ENCODE peak calls at places on chromosomes 7 and 10, in nine cellular contexts. R is choroid plexus epithelial cell, O is astrocyte of the cerebellum, P is adrenal gland, L is bronchial epithelial cell, U is AG10803, I is lower lobe of right lung, T is mesothelial cell of epicardium, V is astrocyte. W is an unnamed sample.

GRCh38 chr7:42285383-42285824 is 48.4 kb upstream of the GLI3 start:
- DNase-seq in R (peak), O (no peak), P (no peak), L (no peak), U (no peak), I (no peak), T (no peak), V (peak), W (no peak)

GRCh38 chr7:68449099-68449498 is 1149.2 kb upstream of the AUTS2 start:
- DNase-seq in R (no peak), O (no peak), P (no peak), L (no peak), U (no peak), I (no peak), T (no peak), V (no peak), W (no peak)

GRCh38 chr7:38318803-38319416 is 45.5 kb upstream of the TARP start:
- DNase-seq in R (peak), O (peak), P (peak), L (peak), U (peak), I (no peak), T (no peak), V (peak), W (no peak)

GRCh38 chr7:130669051-130669700 is 628 bp upstream of the COPG2 start:
- DNase-seq in R (peak), O (no peak), P (no peak), L (peak), U (peak), I (no peak), T (peak), V (no peak), W (no peak)

GRCh38 chr7:80922254-80923049 is 3.6 kb upstream of the SEMA3C start:
- DNase-seq in R (no peak), O (no peak), P (no peak), L (peak), U (no peak), I (no peak), T (no peak), V (no peak), W (no peak)

GRCh38 chr10:31061941-31062340 is 30.3 kb upstream of the ZNF438 start:
- DNase-seq in R (no peak), O (no peak), P (no peak), L (no peak), U (no peak), I (no peak), T (no peak), V (no peak), W (no peak)

GRCh38 chr10:43196981-43197833 is 59.0 kb downstream of the CSGALNACT2 start:
- DNase-seq in R (no peak), O (no peak), P (peak), L (no peak), U (no peak), I (peak), T (peak), V (no peak), W (no peak)

GRCh38 chr10:80204801-80205477 is 398 bp downstream of the ANXA11 start:
- DNase-seq in R (no peak), O (no peak), P (no peak), L (no peak), U (no peak), I (peak), T (no peak), V (peak), W (peak)

GRCh38 chr7:151068069-151068773 is 8.8 kb downstream of the SLC4A2 start:
- DNase-seq in R (peak), O (peak), P (no peak), L (no peak), U (peak), I (no peak), T (no peak), V (peak), W (no peak)

GRCh38 chr10:103555321-103555649 is 61.8 kb downstream of the NEURL1 start:
- DNase-seq in R (no peak), O (no peak), P (no peak), L (no peak), U (no peak), I (no peak), T (no peak), V (no peak), W (no peak)

GRCh38 chr7:156640949-156641485 is 443 bp downstream of the RNF32 start:
- DNase-seq in R (peak), O (no peak), P (peak), L (peak), U (peak), I (peak), T (no peak), V (peak), W (no peak)

GRCh38 chr7:122311719-122312118 is 7.2 kb upstream of the FEZF1 start:
- DNase-seq in R (no peak), O (no peak), P (no peak), L (no peak), U (no peak), I (no peak), T (no peak), V (no peak), W (no peak)

GRCh38 chr10:98168147-98168546 is 33.7 kb downstream of the R3HCC1L start:
- DNase-seq in R (no peak), O (no peak), P (no peak), L (no peak), U (no peak), I (no peak), T (no peak), V (no peak), W (no peak)

GRCh38 chr7:104548861-104549260 is 220.5 kb downstream of the LHFPL3 start:
- DNase-seq in R (no peak), O (no peak), P (no peak), L (peak), U (no peak), I (no peak), T (no peak), V (no peak), W (no peak)

GRCh38 chr7:92934096-92934495 is 97.7 kb upstream of the CDK6 start:
- DNase-seq in R (no peak), O (no peak), P (no peak), L (peak), U (no peak), I (no peak), T (no peak), V (no peak), W (no peak)

GRCh38 chr10:76034236-76035009 is 603.0 kb downstream of the LRMDA start:
- DNase-seq in R (no peak), O (no peak), P (no peak), L (no peak), U (no peak), I (no peak), T (no peak), V (no peak), W (no peak)

GRCh38 chr7:131581241-131582157 is 25.1 kb upstream of the PODXL start:
- DNase-seq in R (no peak), O (no peak), P (peak), L (no peak), U (peak), I (peak), T (no peak), V (no peak), W (no peak)

GRCh38 chr7:7884855-7885254 is 83.7 kb upstream of the GLCCI1 start:
- DNase-seq in R (peak), O (peak), P (no peak), L (peak), U (peak), I (no peak), T (no peak), V (peak), W (no peak)

GRCh38 chr10:97190452-97190851 is 4.7 kb upstream of the SLIT1 start:
- DNase-seq in R (no peak), O (no peak), P (no peak), L (no peak), U (no peak), I (no peak), T (no peak), V (no peak), W (no peak)

GRCh38 chr7:116324582-116324981 is 114.2 kb downstream of the TES start:
- DNase-seq in R (no peak), O (no peak), P (no peak), L (peak), U (no peak), I (no peak), T (no peak), V (no peak), W (no peak)

GRCh38 chr10:26725837-26726727 is 28.6 kb downstream of the PDSS1 start:
- DNase-seq in R (peak), O (peak), P (peak), L (peak), U (peak), I (peak), T (peak), V (peak), W (peak)

GRCh38 chr10:5538892-5539651 is 14.3 kb downstream of the CALML3 start:
- DNase-seq in R (no peak), O (no peak), P (no peak), L (peak), U (no peak), I (peak), T (peak), V (no peak), W (no peak)

GRCh38 chr10:117462816-117463544 is 79.6 kb upstream of the EMX2 start:
- DNase-seq in R (no peak), O (no peak), P (no peak), L (no peak), U (no peak), I (no peak), T (no peak), V (no peak), W (no peak)

GRCh38 chr7:138863931-138864330 is 65.9 kb upstream of the ATP6V0A4 start:
- DNase-seq in R (no peak), O (no peak), P (peak), L (no peak), U (no peak), I (no peak), T (no peak), V (no peak), W (no peak)

GRCh38 chr10:35876248-35876647 is 234.2 kb upstream of the FZD8 start:
- DNase-seq in R (peak), O (no peak), P (no peak), L (peak), U (peak), I (no peak), T (no peak), V (peak), W (no peak)

GRCh38 chr10:3977761-3978160 is 192.8 kb upstream of the KLF6 start:
- DNase-seq in R (no peak), O (no peak), P (no peak), L (no peak), U (no peak), I (no peak), T (no peak), V (no peak), W (no peak)

GRCh38 chr7:135247746-135248471 is 14.3 kb downstream of the STRA8 start:
- DNase-seq in R (no peak), O (no peak), P (no peak), L (no peak), U (no peak), I (no peak), T (no peak), V (no peak), W (no peak)
- TF ChIP-seq CTCF in R (no peak), O (no peak), P (no peak), L (no peak), U (no peak), I (no peak), T (no peak), V (no peak), W (no peak)

GRCh38 chr10:130341325-130341724 is 205.1 kb downstream of the GLRX3 start:
- DNase-seq in R (no peak), O (no peak), P (peak), L (no peak), U (no peak), I (no peak), T (no peak), V (no peak), W (peak)
- TF ChIP-seq CTCF in R (peak), O (no peak), P (peak), L (no peak), U (no peak), I (peak), T (peak), V (no peak), W (peak)

GRCh38 chr7:20402297-20403230 is 71.9 kb downstream of the ITGB8 start:
- DNase-seq in R (peak), O (no peak), P (no peak), L (peak), U (peak), I (no peak), T (no peak), V (no peak), W (no peak)
- TF ChIP-seq CTCF in R (peak), O (peak), P (peak), L (peak), U (peak), I (peak), T (peak), V (peak), W (peak)

GRCh38 chr7:10708447-10708846 is 265.2 kb upstream of the PHF14 start:
- DNase-seq in R (no peak), O (no peak), P (peak), L (peak), U (no peak), I (no peak), T (no peak), V (no peak), W (peak)
- TF ChIP-seq CTCF in R (no peak), O (peak), P (no peak), L (peak), U (no peak), I (no peak), T (no peak), V (no peak), W (peak)

GRCh38 chr7:106283831-106284515 is 810 bp downstream of the NAMPT start:
- DNase-seq in R (peak), O (no peak), P (peak), L (peak), U (peak), I (peak), T (peak), V (peak), W (peak)
- TF ChIP-seq CTCF in R (no peak), O (no peak), P (no peak), L (no peak), U (no peak), I (no peak), T (no peak), V (no peak), W (no peak)

GRCh38 chr10:68340358-68341080 is 7.8 kb upstream of the PBLD start:
- DNase-seq in R (no peak), O (no peak), P (no peak), L (no peak), U (no peak), I (no peak), T (no peak), V (no peak), W (no peak)

GRCh38 chr10:68346774-68347173 is 14.0 kb upstream of the PBLD start:
- DNase-seq in R (no peak), O (no peak), P (no peak), L (no peak), U (no peak), I (no peak), T (no peak), V (no peak), W (no peak)

GRCh38 chr10:68342909-68343516 is 10.3 kb upstream of the PBLD start:
- DNase-seq in R (no peak), O (no peak), P (no peak), L (no peak), U (no peak), I (no peak), T (no peak), V (no peak), W (no peak)

GRCh38 chr10:68348265-68348741 is 15.6 kb upstream of the PBLD start:
- DNase-seq in R (peak), O (peak), P (peak), L (peak), U (peak), I (no peak), T (no peak), V (peak), W (peak)

DNA sequence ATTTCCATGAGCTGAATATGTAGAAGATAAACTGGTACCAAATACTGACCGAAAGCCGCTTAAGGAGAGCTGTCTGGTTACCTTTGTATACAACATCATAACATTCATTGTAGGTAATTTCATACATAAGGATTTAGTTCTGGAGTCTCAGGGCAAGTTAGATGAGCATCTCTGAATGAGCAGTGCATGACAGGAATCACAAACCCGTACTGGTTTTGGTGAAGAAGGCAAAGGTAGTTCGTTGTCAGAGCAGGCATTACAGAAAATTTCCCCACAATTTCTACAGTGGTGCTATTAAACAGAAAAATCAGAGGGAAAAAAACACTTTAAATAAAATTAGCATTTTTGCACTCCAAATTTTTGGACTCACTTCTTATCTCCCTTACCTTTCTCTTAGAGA is 12.9 kb upstream of the PBLD start:
- DNase-seq in R (no peak), O (no peak), P (no peak), L (no peak), U (no peak), I (no peak), T (no peak), V (no peak), W (no peak)
- TF ChIP-seq CTCF in R (no peak), O (no peak), P (no peak), L (no peak), U (no peak), I (no peak), T (no peak), V (no peak), W (no peak)

GRCh38 chr10:79105818-79106217 is 37.1 kb downstream of the ZMIZ1 start:
- DNase-seq in R (no peak), O (no peak), P (no peak), L (no peak), U (no peak), I (no peak), T (no peak), V (no peak), W (no peak)

GRCh38 chr10:79106251-79106650 is 37.5 kb downstream of the ZMIZ1 start:
- DNase-seq in R (no peak), O (no peak), P (no peak), L (no peak), U (no peak), I (no peak), T (no peak), V (no peak), W (no peak)

GRCh38 chr10:79106651-79107050 is 37.9 kb downstream of the ZMIZ1 start:
- DNase-seq in R (no peak), O (no peak), P (no peak), L (no peak), U (no peak), I (no peak), T (no peak), V (no peak), W (no peak)

GRCh38 chr10:79104264-79104954 is 35.6 kb downstream of the ZMIZ1 start:
- DNase-seq in R (peak), O (peak), P (peak), L (no peak), U (peak), I (no peak), T (no peak), V (peak), W (no peak)

GRCh38 chr10:79105164-79105739 is 36.5 kb downstream of the ZMIZ1 start:
- DNase-seq in R (no peak), O (no peak), P (no peak), L (no peak), U (no peak), I (no peak), T (no peak), V (no peak), W (no peak)
- TF ChIP-seq CTCF in R (peak), O (peak), P (peak), L (no peak), U (peak), I (no peak), T (no peak), V (no peak), W (no peak)

GRCh38 chr10:14904316-14904732 is 25.7 kb downstream of the SUV39H2 start:
- DNase-seq in R (peak), O (no peak), P (no peak), L (peak), U (peak), I (no peak), T (no peak), V (no peak), W (no peak)
- TF ChIP-seq CTCF in R (peak), O (peak), P (peak), L (peak), U (peak), I (peak), T (peak), V (peak), W (peak)

DNA sequence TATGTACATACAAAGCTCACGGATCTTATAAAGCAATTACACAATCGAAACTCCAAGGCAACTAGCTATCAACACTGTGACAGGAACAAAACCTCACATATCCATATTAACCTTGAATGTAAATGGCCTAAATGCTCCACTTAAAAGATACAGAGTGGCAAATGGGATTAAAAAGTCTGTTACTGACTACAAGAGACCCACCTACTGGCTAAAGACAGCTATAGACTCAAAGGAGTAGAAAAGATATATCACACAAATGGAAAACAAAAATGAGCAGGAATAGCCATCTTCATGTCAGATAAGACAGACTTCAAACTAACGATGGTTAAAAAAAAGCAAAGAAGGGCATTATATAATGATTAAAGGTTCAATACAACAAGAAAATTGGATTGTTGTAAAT is 246.7 kb downstream of the ADRA2A start:
- DNase-seq in R (peak), O (no peak), P (no peak), L (no peak), U (peak), I (no peak), T (no peak), V (no peak), W (no peak)
- TF ChIP-seq CTCF in R (no peak), O (no peak), P (peak), L (no peak), U (peak), I (peak), T (no peak), V (no peak), W (peak)

GRCh38 chr10:121662531-121662930 is 64.3 kb upstream of the FGFR2 start:
- DNase-seq in R (no peak), O (no peak), P (peak), L (no peak), U (no peak), I (no peak), T (no peak), V (no peak), W (no peak)

GRCh38 chr10:121658611-121659010 is 60.4 kb upstream of the FGFR2 start:
- DNase-seq in R (no peak), O (no peak), P (no peak), L (peak), U (no peak), I (no peak), T (no peak), V (no peak), W (no peak)

GRCh38 chr10:121661451-121661851 is 63.2 kb upstream of the FGFR2 start:
- DNase-seq in R (no peak), O (no peak), P (no peak), L (no peak), U (no peak), I (no peak), T (no peak), V (no peak), W (no peak)

GRCh38 chr10:121658111-121658510 is 59.9 kb upstream of the FGFR2 start:
- DNase-seq in R (no peak), O (no peak), P (no peak), L (no peak), U (no peak), I (no peak), T (no peak), V (no peak), W (no peak)

DNA sequence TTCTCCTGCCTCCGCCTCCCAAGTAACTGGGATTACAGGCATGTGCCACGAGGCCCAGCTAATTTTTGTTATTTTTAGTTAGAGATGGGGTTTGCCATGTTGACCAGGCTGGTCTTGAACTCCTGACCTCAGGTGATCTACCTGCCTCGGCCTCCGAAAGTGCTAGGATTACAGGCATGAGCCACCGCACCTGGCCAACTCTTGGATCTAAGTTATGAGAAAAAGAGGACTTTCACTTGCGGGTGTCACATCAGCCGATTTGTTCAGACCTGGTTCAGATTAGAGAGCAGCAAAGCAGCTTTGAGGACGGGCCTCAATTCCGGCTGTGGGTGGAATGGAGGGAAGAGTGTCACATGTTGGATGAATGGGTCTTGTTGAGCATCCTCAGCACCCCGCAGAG is 61.0 kb upstream of the FGFR2 start:
- DNase-seq in R (no peak), O (no peak), P (no peak), L (no peak), U (no peak), I (no peak), T (no peak), V (no peak), W (no peak)
- TF ChIP-seq CTCF in R (no peak), O (no peak), P (no peak), L (no peak), U (no peak), I (no peak), T (no peak), V (no peak), W (no peak)

W was measured in neural crest cell.